ENCODE peak calls at places on chromosomes 1 and 21, in five cellular contexts. One of them, this sample, is unnamed.

GRCh38 chr1:195745170-195746009 is 862.9 kb downstream of the KCNT2 start:
- DNase-seq in breast epithelium: no peak
- DNase-seq in IMR-90: peak; percentile 61
- DNase-seq in lower lobe of right lung: no peak
- DNase-seq in A673: no peak
- DNase-seq in this sample: no peak

GRCh38 chr21:36554411-36555157 is 74.7 kb upstream of the CLDN14 start:
- DNase-seq in A673: no peak
- DNase-seq in IMR-90: no peak
- DNase-seq in breast epithelium: no peak
- DNase-seq in lower lobe of right lung: no peak
- DNase-seq in this sample: no peak

GRCh38 chr1:2248127-2248826 is 20.2 kb downstream of the SKI start:
- DNase-seq in IMR-90: no peak
- DNase-seq in breast epithelium: no peak
- DNase-seq in lower lobe of right lung: peak; percentile 76
- DNase-seq in A673: no peak
- DNase-seq in this sample: no peak

GRCh38 chr1:216722841-216723240 is 388 bp downstream of the ESRRG start:
- DNase-seq in A673: no peak
- DNase-seq in IMR-90: no peak
- DNase-seq in breast epithelium: no peak
- DNase-seq in lower lobe of right lung: no peak
- DNase-seq in this sample: no peak

GRCh38 chr1:243471754-243472725 is 216.2 kb downstream of the SDCCAG8 start:
- DNase-seq in lower lobe of right lung: no peak
- DNase-seq in IMR-90: peak; percentile 56
- DNase-seq in breast epithelium: no peak
- DNase-seq in A673: no peak
- DNase-seq in this sample: peak; percentile 64

GRCh38 chr1:155125946-155126493 is 1.7 kb upstream of the EFNA1 start:
- DNase-seq in lower lobe of right lung: peak; percentile 79
- DNase-seq in A673: no peak
- DNase-seq in breast epithelium: peak; percentile 65
- DNase-seq in IMR-90: no peak
- DNase-seq in this sample: peak; percentile 57

GRCh38 chr1:228366851-228367741 is 39.5 kb downstream of the TRIM11 start:
- DNase-seq in A673: no peak
- DNase-seq in breast epithelium: no peak
- DNase-seq in lower lobe of right lung: peak; percentile 41
- DNase-seq in IMR-90: no peak
- DNase-seq in this sample: no peak

GRCh38 chr1:99279525-99279924 is 15.2 kb downstream of the PLPPR4 start:
- DNase-seq in IMR-90: no peak
- DNase-seq in A673: no peak
- DNase-seq in lower lobe of right lung: no peak
- DNase-seq in breast epithelium: no peak
- DNase-seq in this sample: no peak

GRCh38 chr1:62228883-62229187 is 34.2 kb downstream of the L1TD1 start:
- DNase-seq in breast epithelium: no peak
- DNase-seq in lower lobe of right lung: no peak
- DNase-seq in A673: no peak
- DNase-seq in IMR-90: no peak
- DNase-seq in this sample: no peak

GRCh38 chr1:15956150-15956549 is 19.8 kb downstream of the ZBTB17 start:
- DNase-seq in breast epithelium: no peak
- DNase-seq in A673: no peak
- DNase-seq in IMR-90: peak; percentile 46
- DNase-seq in lower lobe of right lung: no peak
- DNase-seq in this sample: peak; percentile 48

GRCh38 chr1:236302941-236303340 is 21.2 kb upstream of the ERO1B start:
- DNase-seq in A673: no peak
- DNase-seq in breast epithelium: no peak
- DNase-seq in lower lobe of right lung: no peak
- DNase-seq in IMR-90: no peak
- DNase-seq in this sample: peak; percentile 7

GRCh38 chr1:150150511-150151021 is 850 bp downstream of the PLEKHO1 start:
- DNase-seq in breast epithelium: no peak
- DNase-seq in lower lobe of right lung: peak; percentile 61
- DNase-seq in IMR-90: no peak
- DNase-seq in A673: peak; percentile 33
- DNase-seq in this sample: no peak

GRCh38 chr1:113811353-113811887 is 856 bp downstream of the RSBN1 start:
- DNase-seq in IMR-90: peak; percentile 22
- DNase-seq in breast epithelium: no peak
- DNase-seq in lower lobe of right lung: peak; percentile 50
- DNase-seq in A673: peak; percentile 57
- DNase-seq in this sample: peak; percentile 46

GRCh38 chr1:215890438-215890837 is 323.3 kb downstream of the KCTD3 start:
- DNase-seq in lower lobe of right lung: no peak
- DNase-seq in A673: no peak
- DNase-seq in breast epithelium: no peak
- DNase-seq in IMR-90: no peak
- DNase-seq in this sample: no peak

GRCh38 chr1:37667023-37667769 is 25.1 kb upstream of the CDCA8 start:
- DNase-seq in A673: no peak
- DNase-seq in breast epithelium: no peak
- DNase-seq in IMR-90: no peak
- DNase-seq in lower lobe of right lung: no peak
- DNase-seq in this sample: no peak

GRCh38 chr1:1601564-1602320 is 1.8 kb upstream of the FNDC10 start:
- DNase-seq in A673: no peak
- DNase-seq in lower lobe of right lung: no peak
- DNase-seq in IMR-90: no peak
- DNase-seq in breast epithelium: no peak
- DNase-seq in this sample: no peak

GRCh38 chr1:9758559-9759121 is 65.1 kb downstream of the CLSTN1 start:
- DNase-seq in IMR-90: no peak
- DNase-seq in lower lobe of right lung: no peak
- DNase-seq in breast epithelium: no peak
- DNase-seq in A673: no peak
- DNase-seq in this sample: no peak

GRCh38 chr1:72369358-72369757 is 87.0 kb upstream of the NEGR1 start:
- DNase-seq in breast epithelium: no peak
- DNase-seq in A673: no peak
- DNase-seq in lower lobe of right lung: no peak
- DNase-seq in IMR-90: no peak
- DNase-seq in this sample: no peak

GRCh38 chr21:44279621-44280260 is 5.9 kb upstream of the AIRE start:
- DNase-seq in A673: no peak
- DNase-seq in lower lobe of right lung: no peak
- DNase-seq in IMR-90: no peak
- DNase-seq in breast epithelium: no peak
- DNase-seq in this sample: no peak

GRCh38 chr1:180424848-180425457 is 77.4 kb downstream of the ACBD6 start:
- DNase-seq in IMR-90: no peak
- DNase-seq in lower lobe of right lung: no peak
- DNase-seq in breast epithelium: no peak
- DNase-seq in A673: peak; percentile 97
- DNase-seq in this sample: no peak

GRCh38 chr1:214351551-214352277 is 70.8 kb downstream of the SMYD2 start:
- DNase-seq in lower lobe of right lung: no peak
- DNase-seq in IMR-90: no peak
- DNase-seq in A673: no peak
- DNase-seq in breast epithelium: no peak
- DNase-seq in this sample: no peak

GRCh38 chr1:26145041-26145959 is 13.6 kb upstream of the FAM110D start:
- DNase-seq in A673: peak; percentile 87
- DNase-seq in breast epithelium: peak; percentile 67
- DNase-seq in IMR-90: peak; percentile 80
- DNase-seq in lower lobe of right lung: peak; percentile 80
- DNase-seq in this sample: peak; percentile 88

GRCh38 chr1:29648798-29649374 is 412.6 kb downstream of the PTPRU start:
- DNase-seq in IMR-90: no peak
- DNase-seq in breast epithelium: no peak
- DNase-seq in lower lobe of right lung: no peak
- DNase-seq in A673: no peak
- DNase-seq in this sample: no peak

DNA sequence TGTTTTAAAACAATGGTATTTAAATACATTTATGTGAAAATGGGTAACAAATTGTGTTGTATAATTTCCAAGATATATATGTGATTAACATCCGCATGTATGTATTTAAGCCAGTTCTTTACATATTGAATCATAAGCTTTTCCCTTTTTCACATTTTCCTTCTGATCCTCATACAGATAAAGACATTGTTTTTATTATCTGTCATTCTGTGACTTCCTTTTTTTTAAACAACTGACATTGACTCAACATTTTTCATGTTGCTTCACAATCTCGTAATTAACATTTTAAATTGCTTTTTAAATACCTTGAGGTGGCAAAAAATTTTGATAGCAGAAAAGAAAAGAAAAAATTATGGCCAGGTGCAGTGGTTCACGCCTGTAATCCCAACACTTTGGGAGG is 1.4 kb downstream of the STXBP3 start:
- DNase-seq in A673: no peak
- DNase-seq in IMR-90: no peak
- DNase-seq in breast epithelium: no peak
- DNase-seq in lower lobe of right lung: no peak
- DNase-seq in this sample: no peak
- H3K4me3 ChIP-seq in A673: peak overlapping the region; percentile 86
- H3K4me3 ChIP-seq in IMR-90: no peak overlapping the region
- H3K4me3 ChIP-seq in breast epithelium: peak overlapping the region; percentile 80
- H3K4me3 ChIP-seq in lower lobe of right lung: peak overlapping the region; percentile 88
- H3K4me3 ChIP-seq in this sample: no peak overlapping the region

GRCh38 chr1:35454175-35454574 is 103.0 kb downstream of the KIAA0319L start:
- DNase-seq in IMR-90: no peak
- DNase-seq in A673: no peak
- DNase-seq in lower lobe of right lung: no peak
- DNase-seq in breast epithelium: no peak
- DNase-seq in this sample: no peak

GRCh38 chr1:35451125-35451528 is 106.1 kb downstream of the KIAA0319L start:
- DNase-seq in breast epithelium: peak; percentile 70
- DNase-seq in lower lobe of right lung: peak; percentile 86
- DNase-seq in IMR-90: peak; percentile 81
- DNase-seq in A673: peak; percentile 76
- DNase-seq in this sample: peak; percentile 88

GRCh38 chr1:35454616-35455015 is 102.6 kb downstream of the KIAA0319L start:
- DNase-seq in lower lobe of right lung: no peak
- DNase-seq in breast epithelium: no peak
- DNase-seq in A673: no peak
- DNase-seq in IMR-90: peak; percentile 94
- DNase-seq in this sample: peak; percentile 75

GRCh38 chr1:35449334-35450008 is 107.7 kb downstream of the KIAA0319L start:
- DNase-seq in lower lobe of right lung: no peak
- DNase-seq in A673: no peak
- DNase-seq in breast epithelium: no peak
- DNase-seq in IMR-90: peak; percentile 99
- DNase-seq in this sample: peak; percentile 98

DNA sequence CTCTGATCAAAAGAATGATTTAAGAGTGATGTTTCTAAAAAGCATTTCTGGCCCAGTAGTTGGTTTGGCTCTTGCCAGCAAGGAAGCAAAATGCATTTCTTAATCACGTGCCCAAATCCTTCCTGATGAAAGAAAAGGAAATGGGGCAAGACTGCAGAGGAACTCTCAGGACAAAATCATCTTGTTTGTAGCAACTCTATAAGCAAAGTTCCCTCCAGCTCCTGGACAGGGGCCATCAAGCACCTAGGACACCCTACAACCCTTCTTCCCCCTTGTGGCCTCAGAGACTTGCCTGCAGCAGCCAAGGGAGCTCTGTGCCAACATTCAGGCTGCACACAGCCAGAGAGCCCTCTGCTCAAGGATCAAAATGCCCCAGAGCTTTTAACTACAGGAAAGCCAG is 105.1 kb downstream of the KIAA0319L start:
- DNase-seq in IMR-90: peak; percentile 72
- DNase-seq in breast epithelium: peak; percentile 52
- DNase-seq in lower lobe of right lung: peak; percentile 75
- DNase-seq in A673: peak; percentile 33
- DNase-seq in this sample: peak; percentile 94
- TF ChIP-seq CTCF in IMR-90: no peak
- TF ChIP-seq CTCF in breast epithelium: no peak
- TF ChIP-seq CTCF in lower lobe of right lung: peak; percentile 17
- TF ChIP-seq CTCF in A673: no peak
- TF ChIP-seq CTCF in this sample: peak; percentile 20

GRCh38 chr1:165686971-165687433 is 11.4 kb downstream of the ALDH9A1 start:
- DNase-seq in IMR-90: no peak
- DNase-seq in breast epithelium: no peak
- DNase-seq in lower lobe of right lung: no peak
- DNase-seq in A673: no peak
- DNase-seq in this sample: no peak
- H3K4me3 ChIP-seq in IMR-90: no peak overlapping the region
- H3K4me3 ChIP-seq in breast epithelium: no peak overlapping the region
- H3K4me3 ChIP-seq in lower lobe of right lung: no peak overlapping the region
- H3K4me3 ChIP-seq in A673: no peak overlapping the region
- H3K4me3 ChIP-seq in this sample: no peak overlapping the region

DNA sequence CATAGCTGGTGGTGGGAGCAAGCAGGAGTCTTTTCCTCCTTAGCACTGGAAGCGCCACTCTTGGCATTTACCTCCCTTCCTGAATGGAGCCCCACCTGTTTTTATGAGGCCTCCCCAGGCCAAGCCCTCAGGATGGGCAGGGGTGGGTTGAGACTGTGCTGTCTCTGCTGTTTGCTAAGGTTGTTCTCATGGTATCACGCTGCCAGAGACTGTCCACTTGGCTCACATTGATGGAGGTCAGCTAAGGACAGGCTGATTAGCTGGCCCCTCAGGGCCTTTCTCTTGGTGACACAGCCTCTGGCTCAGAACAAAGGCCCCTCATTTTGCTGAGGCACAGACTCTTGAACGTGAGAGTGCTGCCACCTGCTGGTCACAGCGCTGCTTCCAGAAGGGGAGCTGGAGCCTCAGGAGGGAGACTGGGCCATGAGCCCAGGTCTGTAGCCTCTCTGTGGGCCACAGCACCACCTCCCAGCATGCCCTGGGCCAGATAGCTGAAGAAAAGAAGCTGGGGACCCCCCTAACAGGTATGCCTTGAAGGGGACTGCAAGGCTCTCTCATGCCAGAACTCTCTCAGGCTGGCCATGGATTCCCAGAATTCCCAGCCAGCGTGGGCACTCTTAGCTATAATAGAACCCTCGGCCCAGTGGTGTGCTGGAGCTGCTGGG is 85.6 kb downstream of the CD58 start:
- DNase-seq in breast epithelium: peak; percentile 52
- DNase-seq in IMR-90: peak; percentile 78
- DNase-seq in A673: peak; percentile 95
- DNase-seq in lower lobe of right lung: peak; percentile 91
- DNase-seq in this sample: peak; percentile 89
- TF ChIP-seq CTCF in breast epithelium: peak; percentile 86
- TF ChIP-seq CTCF in IMR-90: peak; percentile 90
- TF ChIP-seq CTCF in A673: peak; percentile 96
- TF ChIP-seq CTCF in lower lobe of right lung: peak; percentile 93
- TF ChIP-seq CTCF in this sample: peak; percentile 90

GRCh38 chr21:38299651-38300050 is 42.9 kb downstream of the KCNJ15 start:
- DNase-seq in IMR-90: no peak
- DNase-seq in breast epithelium: no peak
- DNase-seq in A673: no peak
- DNase-seq in lower lobe of right lung: no peak
- DNase-seq in this sample: no peak
- H3K4me3 ChIP-seq in IMR-90: no peak overlapping the region
- H3K4me3 ChIP-seq in breast epithelium: no peak overlapping the region
- H3K4me3 ChIP-seq in A673: no peak overlapping the region
- H3K4me3 ChIP-seq in lower lobe of right lung: no peak overlapping the region
- H3K4me3 ChIP-seq in this sample: no peak overlapping the region